ENCODE peak calls at places on chromosomes 7 and 10, in five cellular contexts. J is IMR-90, G is mesenchymal stem cell, R is neuronal stem cell, V is trophoblast cell. M is an unnamed sample. For H3K36me3, the result is how much of the 10 kb centered on the place peaks cover.

GRCh38 chr10:97822261-97822687 is 27.4 kb upstream of the GOLGA7B start:
- DNase-seq in J (no peak), G (no peak), R (no peak), V (no peak), M (no peak)

GRCh38 chr10:110547139-110547761 is 20.2 kb upstream of the SMC3 start:
- DNase-seq in J (peak), G (peak), R (no peak), V (peak), M (no peak)

GRCh38 chr7:33334349-33334748 is 205.0 kb downstream of the BBS9 start:
- DNase-seq in J (peak), G (peak), R (no peak), V (peak), M (no peak)

GRCh38 chr10:60955957-60956425 is 12.0 kb upstream of the RHOBTB1 start:
- DNase-seq in J (peak), G (peak), R (no peak), V (peak), M (no peak)

GRCh38 chr7:36217961-36218284 is 64.9 kb downstream of the EEPD1 start:
- DNase-seq in J (no peak), G (no peak), R (no peak), V (no peak), M (no peak)

GRCh38 chr7:156461881-156462665 is 178.5 kb upstream of the RNF32 start:
- DNase-seq in J (no peak), G (no peak), R (no peak), V (no peak), M (no peak)

GRCh38 chr10:27527597-27528295 is 23.6 kb downstream of the RAB18 start:
- DNase-seq in J (no peak), G (no peak), R (no peak), V (no peak), M (no peak)

GRCh38 chr10:91551856-91552255 is 81.0 kb downstream of the PPP1R3C start:
- DNase-seq in J (peak), G (peak), R (peak), V (no peak), M (peak)

GRCh38 chr7:32169236-32169635 is 99.0 kb upstream of the PDE1C start:
- DNase-seq in J (no peak), G (no peak), R (no peak), V (no peak), M (no peak)

GRCh38 chr10:8691498-8692017 is 637.1 kb downstream of the GATA3 start:
- DNase-seq in J (no peak), G (no peak), R (no peak), V (no peak), M (no peak)

GRCh38 chr7:23759556-23760391 is 49.8 kb downstream of the STK31 start:
- DNase-seq in J (peak), G (no peak), R (no peak), V (no peak), M (no peak)

GRCh38 chr7:2569421-2569820 is 10.6 kb downstream of the IQCE start:
- DNase-seq in J (no peak), G (no peak), R (no peak), V (no peak), M (no peak)

GRCh38 chr10:3106908-3107425 is 39.6 kb downstream of the PFKP start:
- DNase-seq in J (no peak), G (no peak), R (no peak), V (no peak), M (no peak)
- H3K36me3 ChIP-seq in J (half or more), G (under half), R (under half), V (half or more), M (under half)

GRCh38 chr10:96133135-96133534 is 3.0 kb downstream of the ZNF518A start:
- DNase-seq in J (peak), G (no peak), R (no peak), V (no peak), M (no peak)

GRCh38 chr10:96130326-96130758 is 245 bp downstream of the ZNF518A start:
- DNase-seq in J (peak), G (peak), R (no peak), V (peak), M (peak)

GRCh38 chr10:96125142-96125515 is 5.0 kb upstream of the ZNF518A start:
- DNase-seq in J (peak), G (peak), R (no peak), V (no peak), M (no peak)

GRCh38 chr10:96124230-96125141 is 5.6 kb upstream of the ZNF518A start:
- DNase-seq in J (peak), G (peak), R (peak), V (peak), M (peak)

GRCh38 chr10:96129387-96130325 is at the start of gene ZNF518A:
- DNase-seq in J (peak), G (peak), R (peak), V (peak), M (peak)
- H4K91ac ChIP-seq in J (peak), G (peak), R (peak), V (peak), M (peak)

DNA sequence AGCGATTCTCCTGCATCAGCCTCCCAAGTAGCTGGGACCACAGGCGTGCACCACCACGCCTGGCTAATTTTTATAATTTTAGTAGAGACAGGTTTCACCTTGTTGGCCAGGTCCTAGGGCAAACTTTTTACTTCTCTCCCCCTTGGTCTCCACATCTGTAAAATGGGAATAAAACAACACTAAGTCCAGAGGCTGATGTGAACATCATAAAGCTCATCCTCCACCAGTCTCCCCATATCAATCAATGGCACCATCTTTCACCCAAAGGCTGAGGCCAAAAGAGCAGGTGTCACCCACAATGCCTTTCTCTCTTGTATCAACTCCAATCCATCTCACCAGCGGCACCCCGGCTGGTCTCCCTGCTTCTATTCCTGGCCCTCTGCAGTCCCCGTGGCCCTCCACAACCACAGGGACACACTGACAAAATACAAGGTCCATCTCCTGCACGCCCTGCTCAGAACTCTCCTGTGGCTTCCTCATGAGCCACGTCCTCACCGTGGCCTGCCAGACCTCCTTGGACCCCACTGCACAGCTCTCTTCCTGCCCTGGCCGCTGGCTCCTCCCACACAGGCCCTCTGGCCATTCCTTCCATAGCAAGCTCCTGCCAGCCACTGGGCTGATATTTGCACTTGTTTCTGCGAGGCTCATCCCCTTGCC is 179.0 kb downstream of the FAM107B start:
- DNase-seq in J (no peak), G (no peak), R (no peak), V (no peak), M (no peak)
- H3K36me3 ChIP-seq in J (half or more), G (under half), R (under half), V (under half), M (under half)

DNA sequence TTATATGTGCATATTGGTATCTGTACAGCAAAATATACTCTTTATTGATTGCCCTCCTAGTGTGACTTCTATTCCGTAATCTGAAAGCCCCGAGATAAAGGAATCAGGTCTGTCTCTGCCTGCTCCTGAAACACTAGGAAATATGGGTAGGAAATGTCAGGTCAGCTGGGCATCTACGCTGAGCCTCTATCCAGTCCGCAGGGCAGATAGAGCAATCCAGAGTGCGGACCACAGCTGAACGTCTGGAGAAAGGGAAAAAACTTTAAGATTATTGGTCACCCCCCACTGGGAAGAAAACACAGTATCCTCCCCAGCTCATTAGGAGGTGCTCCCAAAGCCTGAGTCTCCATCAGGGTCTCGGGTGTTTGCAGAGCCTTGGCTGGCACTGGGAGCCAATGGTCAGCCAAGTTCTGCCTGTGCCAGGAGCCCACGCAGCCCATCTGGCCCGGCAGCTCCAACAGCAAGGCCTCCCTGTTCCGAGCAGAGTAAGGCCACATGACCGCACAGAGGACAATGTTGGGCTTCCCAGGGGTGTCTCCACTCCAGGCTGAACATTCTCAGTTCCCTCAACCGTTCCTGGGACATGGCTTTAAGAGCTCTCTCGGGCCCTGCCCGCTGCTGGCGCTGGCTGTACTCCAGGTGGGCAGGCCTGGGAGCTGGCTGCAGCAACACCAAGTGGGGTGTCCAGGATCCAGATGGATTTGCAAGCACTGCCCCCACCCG is 7.6 kb downstream of the CTBP2 start:
- DNase-seq in J (no peak), G (peak), R (no peak), V (no peak), M (no peak)
- H4K91ac ChIP-seq in J (no peak), G (peak), R (no peak), V (no peak), M (peak)

GRCh38 chr7:56063882-56064625 is at the start of gene SUMF2:
- DNase-seq in J (peak), G (peak), R (peak), V (peak), M (peak)
- H3K36me3 ChIP-seq in J (under half), G (half or more), R (under half), V (under half), M (half or more)

GRCh38 chr7:157796846-157797245 is 460.0 kb downstream of the DNAJB6 start:
- DNase-seq in J (no peak), G (no peak), R (no peak), V (no peak), M (no peak)
- H4K91ac ChIP-seq in J (no peak), G (no peak), R (no peak), V (no peak), M (peak)

DNA sequence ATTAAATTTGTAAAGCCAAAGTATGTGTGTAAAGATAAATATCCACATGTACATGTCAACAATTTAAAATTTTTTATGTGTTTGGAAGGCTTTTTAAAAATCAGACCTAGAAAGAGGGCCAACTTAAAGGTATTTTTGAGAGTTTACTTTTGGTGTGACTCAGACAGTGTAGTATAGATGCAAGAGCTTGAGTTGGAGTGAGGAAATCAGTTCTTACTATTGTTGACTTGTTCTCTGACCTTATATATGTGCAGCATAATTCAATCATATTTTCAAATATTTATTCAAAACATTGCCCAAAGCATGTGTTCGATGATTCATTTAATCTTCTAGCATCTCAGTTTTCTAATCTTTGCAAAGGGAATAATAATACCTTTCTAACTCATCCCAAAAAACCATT is 243.7 kb upstream of the PRKCQ start:
- DNase-seq in J (peak), G (no peak), R (no peak), V (peak), M (no peak)
- H3K36me3 ChIP-seq in J (under half), G (under half), R (under half), V (under half), M (under half)

DNA sequence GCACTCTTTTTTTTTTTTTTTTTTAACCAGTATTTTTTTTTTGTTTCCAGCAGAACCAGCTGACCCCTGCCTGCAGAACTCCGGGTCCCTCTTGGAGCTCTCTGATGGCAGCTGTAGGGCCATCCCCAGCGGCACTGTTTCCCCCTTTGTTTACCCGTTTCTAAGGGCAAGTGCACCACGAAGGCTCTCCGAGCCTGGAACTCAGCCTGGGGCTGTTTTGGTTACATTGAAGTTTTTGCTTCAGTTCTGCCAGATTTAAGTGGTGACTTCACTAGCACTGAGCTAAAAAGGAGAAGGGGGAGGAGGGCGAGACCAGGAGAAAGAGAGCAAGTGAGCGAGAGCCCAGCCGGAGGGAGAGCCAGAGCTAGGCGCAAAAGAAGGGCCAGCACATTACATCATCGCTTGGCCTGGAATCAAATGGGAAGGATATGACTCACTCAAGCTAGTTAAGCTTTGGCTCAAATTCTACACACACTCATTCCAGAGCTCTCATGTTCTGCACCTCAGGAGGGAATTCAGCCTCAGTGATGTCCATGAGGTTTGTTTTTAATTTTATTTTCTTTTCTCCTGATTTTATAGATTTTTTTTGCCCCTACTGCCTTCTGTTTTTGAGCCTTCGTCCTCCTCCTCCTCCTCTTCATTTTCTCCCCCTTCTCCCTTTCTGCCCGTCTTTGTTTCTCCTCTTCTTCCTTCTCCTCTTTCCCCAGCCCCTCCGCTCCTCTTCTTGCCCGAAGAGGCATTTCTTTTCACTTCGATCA is 272.3 kb downstream of the TRIL start:
- DNase-seq in J (peak), G (peak), R (peak), V (peak), M (peak)
- H4K91ac ChIP-seq in J (peak), G (no peak), R (no peak), V (peak), M (no peak)

GRCh38 chr10:119451305-119451896 is 91.1 kb downstream of the RGS10 start:
- DNase-seq in J (no peak), G (no peak), R (no peak), V (no peak), M (no peak)

GRCh38 chr10:119452396-119452795 is 90.1 kb downstream of the RGS10 start:
- DNase-seq in J (no peak), G (no peak), R (no peak), V (no peak), M (no peak)

GRCh38 chr10:119449760-119450461 is 92.6 kb downstream of the RGS10 start:
- DNase-seq in J (peak), G (peak), R (no peak), V (peak), M (no peak)

GRCh38 chr10:119449210-119449584 is 93.3 kb downstream of the RGS10 start:
- DNase-seq in J (no peak), G (no peak), R (no peak), V (no peak), M (no peak)

DNA sequence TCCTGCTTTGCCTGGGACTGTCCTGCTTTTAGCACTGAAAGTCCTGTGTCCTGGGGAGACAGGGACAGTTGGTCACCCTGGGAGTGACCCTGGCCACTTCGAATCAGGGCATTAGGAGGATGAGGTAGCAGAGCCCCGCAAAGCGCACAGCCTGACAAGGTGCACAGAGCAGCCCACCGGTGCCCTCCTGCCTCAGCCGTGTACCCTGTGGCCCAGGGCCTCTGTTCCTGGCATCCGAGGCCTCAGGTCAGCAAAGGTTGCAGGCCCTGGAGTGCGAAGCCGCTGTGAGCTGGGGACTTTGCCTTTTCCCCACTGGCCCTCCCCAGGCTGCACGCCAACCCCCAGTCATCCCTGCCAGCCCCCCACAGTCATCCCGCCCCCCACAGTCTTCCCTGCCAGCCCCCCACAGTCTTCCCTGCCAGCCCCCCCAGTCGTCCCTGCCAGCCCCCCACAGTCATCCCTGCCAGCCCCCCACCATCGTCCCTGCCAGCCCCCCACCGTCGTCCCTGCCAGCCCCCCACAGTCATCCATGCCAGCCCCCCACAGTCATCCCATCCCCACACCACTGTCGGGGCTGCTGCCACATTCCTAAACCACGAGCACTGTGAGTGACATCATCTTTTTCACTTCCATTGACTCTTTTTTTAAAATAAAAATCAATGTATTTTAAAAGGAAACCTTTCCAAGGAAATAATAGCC is 91.8 kb downstream of the RGS10 start:
- DNase-seq in J (peak), G (no peak), R (no peak), V (no peak), M (no peak)
- H3K36me3 ChIP-seq in J (half or more), G (under half), R (under half), V (under half), M (under half)

M was measured in H1.